ENCODE peak calls at places on chromosomes 5 and 9, in nine cellular contexts. R is OCI-LY7; P is neural crest cell; N is glutamatergic neuron; B is CD8-positive, alpha-beta T cell; S is cardiac fibroblast; U is ovary; M is psoas muscle; E is H9. Q is an unnamed sample.

GRCh38 chr9:89903076-89903475 is 298.3 kb downstream of the GADD45G start:
- DNase-seq in R (no peak), P (no peak), N (no peak), B (no peak), S (no peak), U (no peak), M (peak; percentile 56), E (peak; percentile 12), Q (no peak)

GRCh38 chr5:59193616-59194319 is 610.9 kb downstream of the RAB3C start:
- DNase-seq in R (no peak), P (no peak), N (no peak), B (no peak), S (peak; percentile 92), U (no peak), M (peak; percentile 82), E (no peak), Q (no peak)

GRCh38 chr5:89396262-89396975 is 513.4 kb upstream of the MEF2C start:
- DNase-seq in R (no peak), P (no peak), N (no peak), B (no peak), S (peak; percentile 55), U (no peak), M (no peak), E (no peak), Q (peak; percentile 4)

GRCh38 chr9:136978865-136979544 is 1.7 kb downstream of the PTGDS start:
- DNase-seq in R (no peak), P (no peak), N (no peak), B (no peak), S (no peak), U (no peak), M (no peak), E (no peak), Q (no peak)

GRCh38 chr9:115117999-115118470 is at the start of gene TNC:
- DNase-seq in R (no peak), P (peak; percentile 3), N (peak; percentile 56), B (no peak), S (peak; percentile 70), U (peak; percentile 32), M (peak; percentile 54), E (peak; percentile 63), Q (peak; percentile 26)

GRCh38 chr5:27020965-27021364 is 17.4 kb downstream of the CDH9 start:
- DNase-seq in R (no peak), P (no peak), N (no peak), B (no peak), S (peak; percentile 35), U (no peak), M (no peak), E (no peak), Q (no peak)

GRCh38 chr9:34253460-34253837 is 74.6 kb downstream of the UBAP1 start:
- DNase-seq in R (no peak), P (no peak), N (no peak), B (no peak), S (peak; percentile 82), U (peak; percentile 52), M (no peak), E (no peak), Q (no peak)

GRCh38 chr5:59246470-59247250 is 646.9 kb downstream of the PDE4D start:
- DNase-seq in R (no peak), P (no peak), N (no peak), B (no peak), S (no peak), U (no peak), M (no peak), E (no peak), Q (no peak)

GRCh38 chr9:136687721-136688223 is 515 bp upstream of the AGPAT2 start:
- DNase-seq in R (no peak), P (no peak), N (no peak), B (no peak), S (no peak), U (no peak), M (peak; percentile 88), E (no peak), Q (peak; percentile 28)

GRCh38 chr9:74172874-74173273 is 324.3 kb upstream of the RORB start:
- DNase-seq in R (no peak), P (no peak), N (no peak), B (no peak), S (no peak), U (no peak), M (no peak), E (no peak), Q (no peak)

GRCh38 chr5:135578685-135579341 is at the start of gene CXCL14:
- DNase-seq in R (no peak), P (peak; percentile 42), N (peak; percentile 72), B (no peak), S (peak; percentile 60), U (no peak), M (peak; percentile 84), E (peak; percentile 83), Q (peak; percentile 37)

GRCh38 chr5:848671-849111 is 2.1 kb downstream of the ZDHHC11 start:
- DNase-seq in R (no peak), P (no peak), N (peak; percentile 9), B (no peak), S (no peak), U (peak; percentile 5), M (peak; percentile 28), E (no peak), Q (no peak)

GRCh38 chr5:126373621-126374416 is 49.4 kb upstream of the GRAMD2B start:
- DNase-seq in R (no peak), P (no peak), N (no peak), B (no peak), S (no peak), U (no peak), M (no peak), E (no peak), Q (no peak)

DNA sequence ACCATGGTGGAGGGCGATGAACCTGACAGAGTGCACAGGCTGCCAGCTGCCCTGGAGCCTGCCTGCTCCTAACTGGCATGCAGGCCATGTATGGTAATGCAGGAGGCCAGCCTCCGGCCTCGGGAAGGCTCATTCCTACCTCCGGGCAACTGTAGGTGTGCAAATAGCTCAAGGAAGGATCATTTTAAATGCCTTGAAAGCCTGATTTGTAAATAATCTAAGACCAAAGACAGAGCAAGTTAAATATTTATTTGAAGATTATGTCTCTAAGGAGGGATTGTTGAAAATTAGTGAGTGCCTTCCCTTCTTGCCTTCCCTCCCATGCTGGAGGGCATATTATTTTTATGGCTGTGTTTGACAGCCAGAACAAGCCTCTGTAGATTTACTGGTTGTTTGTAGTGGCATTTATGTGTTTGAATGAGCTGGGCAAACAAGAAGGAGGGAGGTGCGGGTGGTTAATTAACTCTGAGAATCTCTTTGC is 285.7 kb upstream of the TUT7 start:
- DNase-seq in R (no peak), P (no peak), N (peak; percentile 23), B (no peak), S (no peak), U (no peak), M (no peak), E (no peak), Q (peak; percentile 19)
- TF ChIP-seq CTCF in R (no peak), P (peak; percentile 46), N (peak; percentile 29), B (no peak), S (peak; percentile 19), U (no peak), M (no peak), E (peak; percentile 41), Q (peak; percentile 27)

GRCh38 chr9:22119537-22120167 is 110.5 kb upstream of the CDKN2B start:
- DNase-seq in R (peak; percentile 38), P (no peak), N (no peak), B (no peak), S (peak; percentile 68), U (no peak), M (no peak), E (no peak), Q (no peak)
- TF ChIP-seq CTCF in R (peak; percentile 75), P (peak; percentile 62), N (no peak), B (peak; percentile 24), S (peak; percentile 69), U (no peak), M (peak; percentile 44), E (peak; percentile 71), Q (no peak)

GRCh38 chr5:78221964-78222451 is 72.5 kb downstream of the AP3B1 start:
- DNase-seq in R (peak; percentile 94), P (no peak), N (no peak), B (no peak), S (peak; percentile 29), U (no peak), M (no peak), E (peak; percentile 52), Q (no peak)
- TF ChIP-seq CTCF in R (peak; percentile 74), P (peak; percentile 14), N (no peak), B (no peak), S (peak; percentile 40), U (no peak), M (no peak), E (peak; percentile 62), Q (no peak)

GRCh38 chr5:92678576-92679105 is 902.4 kb downstream of the NR2F1-AS1 start:
- DNase-seq in R (no peak), P (no peak), N (no peak), B (no peak), S (peak; percentile 14), U (no peak), M (no peak), E (no peak), Q (no peak)
- TF ChIP-seq CTCF in R (no peak), P (peak; percentile 47), N (no peak), B (no peak), S (peak; percentile 33), U (no peak), M (no peak), E (peak; percentile 52), Q (no peak)

GRCh38 chr5:140126315-140127012 is 727 bp downstream of the IGIP start:
- DNase-seq in R (no peak), P (no peak), N (no peak), B (no peak), S (no peak), U (no peak), M (no peak), E (no peak), Q (no peak)
- TF ChIP-seq CTCF in R (no peak), P (no peak), N (no peak), B (no peak), S (no peak), U (no peak), M (no peak), E (no peak), Q (no peak)

DNA sequence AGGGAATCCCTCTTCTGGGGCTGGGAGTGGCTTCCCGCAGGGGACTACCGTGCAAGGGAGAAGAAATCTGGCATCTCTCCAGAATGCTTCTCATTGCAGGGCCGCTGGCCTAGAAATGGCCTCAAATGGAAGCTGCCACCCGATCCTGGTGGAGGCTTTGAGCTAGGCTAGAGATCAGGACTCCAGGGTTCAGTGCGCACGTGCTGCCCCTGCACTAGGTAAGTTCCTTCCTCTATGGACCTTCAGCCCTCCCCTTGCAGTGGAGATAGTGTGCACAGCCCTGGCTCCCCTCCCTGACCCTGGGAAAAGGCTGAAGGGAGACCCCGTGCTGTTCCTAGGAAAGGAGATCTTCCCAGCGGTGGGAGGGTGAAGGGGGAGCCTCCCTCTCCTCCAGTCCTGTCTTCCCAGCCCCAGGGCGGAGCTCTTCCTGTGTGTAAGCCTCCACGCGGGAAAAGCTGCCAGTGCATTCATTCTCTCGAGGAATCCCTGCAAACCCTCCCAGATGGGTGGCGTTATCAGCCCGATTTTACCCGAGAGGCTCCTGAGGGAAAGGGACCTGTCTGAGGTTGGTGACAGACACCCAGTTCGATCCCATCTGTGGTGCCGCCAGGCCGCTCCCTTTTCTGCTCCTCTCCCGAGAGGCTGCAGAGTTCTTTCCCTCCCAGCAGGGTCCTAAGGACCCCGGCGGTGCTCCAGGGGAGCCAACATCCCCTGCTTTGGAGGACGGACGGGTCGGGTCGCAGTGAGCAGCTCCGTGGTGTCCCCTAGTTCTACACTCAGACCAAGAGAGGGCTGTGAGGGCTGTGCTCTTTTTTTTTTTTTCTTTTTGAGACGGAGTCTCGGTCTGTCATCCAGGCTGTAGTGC is 1.4 kb upstream of the CERCAM start:
- DNase-seq in R (no peak), P (no peak), N (no peak), B (no peak), S (peak; percentile 57), U (no peak), M (no peak), E (no peak), Q (no peak)
- TF ChIP-seq CTCF in R (no peak), P (no peak), N (no peak), B (no peak), S (no peak), U (no peak), M (no peak), E (no peak), Q (no peak)